ENCODE peak calls at places on chromosomes 12 and 14, in eight cellular contexts. G is activated T-helper 1 cell treated with anti-CD3 and anti-CD28 coated beads, Interleukin-12 subunit alpha, Interleukin-12 subunit beta, Interleukin-2, Interleukin-4 antibody, amounts not matched to agents 30 ng/mL and 10 ng/mL and 1 ng/mL, durations not matched to agents 14 hours and 24 hours and 36 hours; R is NCI-H2081 treated with DMSO at 0.1 percent for 48 hours; U is 8988T; M is T47D; P is T-helper 2 cell; W is activated T-helper 9 cell treated with anti-CD3 and anti-CD28 coated beads, Interleukin-2, amount 50 U/mL, for 16 hours; V is HEK293T. E is an unnamed sample.

GRCh38 chr12:51517800-51518199 is 73.2 kb upstream of the SCN8A start:
- DNase-seq in M (peak; percentile 24), P (no peak), W (no peak), R (no peak), V (no peak), G (no peak), U (no peak), E (no peak)

GRCh38 chr14:94174622-94175402 is 690 bp downstream of the PPP4R4 start:
- DNase-seq in G (no peak), M (no peak), R (no peak), V (peak; percentile 19), U (no peak), P (no peak), W (no peak), E (no peak)

GRCh38 chr14:66069830-66070541 is 416.2 kb upstream of the CCDC196 start:
- DNase-seq in W (no peak), G (no peak), M (peak; percentile 38), U (no peak), V (no peak), R (no peak), P (no peak), E (no peak)

GRCh38 chr12:6161124-6161882 is 36.8 kb upstream of the VWF start:
- DNase-seq in V (no peak), P (no peak), W (no peak), R (no peak), U (no peak), G (no peak), M (no peak), E (peak; percentile 24)

GRCh38 chr14:22820731-22821130 is 5.5 kb upstream of the SLC7A7 start:
- DNase-seq in P (no peak), M (peak; percentile 56), U (no peak), R (no peak), W (no peak), G (no peak), V (no peak), E (no peak)

GRCh38 chr14:77181124-77181602 is 435 bp upstream of the TMEM63C start:
- DNase-seq in P (no peak), G (no peak), U (no peak), R (no peak), M (no peak), V (no peak), W (no peak), E (no peak)

GRCh38 chr12:128644664-128645296 is 179.0 kb downstream of the SLC15A4 start:
- DNase-seq in M (peak; percentile 23), P (no peak), G (no peak), U (no peak), V (peak; percentile 46), W (no peak), R (no peak), E (peak; percentile 85)

GRCh38 chr12:107590369-107591094 is 95.1 kb upstream of the PWP1 start:
- DNase-seq in W (no peak), M (no peak), V (no peak), R (no peak), P (no peak), U (no peak), G (no peak), E (no peak)

GRCh38 chr14:21024668-21025373 is at the start of gene NDRG2:
- DNase-seq in P (peak; percentile 47), R (no peak), V (peak; percentile 81), W (peak; percentile 66), G (peak; percentile 44), M (peak; percentile 71), U (peak; percentile 56), E (peak; percentile 88)

GRCh38 chr14:105487449-105487985 is 831 bp downstream of the CRIP1 start:
- DNase-seq in G (peak; percentile 71), M (peak; percentile 62), P (peak; percentile 17), V (no peak), R (no peak), U (no peak), W (peak; percentile 47), E (peak; percentile 77)

GRCh38 chr12:26736563-26737486 is 96.2 kb downstream of the ITPR2 start:
- DNase-seq in W (no peak), U (no peak), R (no peak), V (no peak), M (no peak), G (no peak), P (no peak), E (no peak)

GRCh38 chr12:58310368-58310767 is 369.0 kb downstream of the ATP23 start:
- DNase-seq in W (no peak), R (no peak), G (no peak), P (no peak), V (no peak), M (no peak), U (no peak), E (no peak)

GRCh38 chr12:83700858-83701257 is 1014.2 kb downstream of the TMTC2 start:
- DNase-seq in V (no peak), U (no peak), W (no peak), P (no peak), R (no peak), M (no peak), G (no peak), E (no peak)

GRCh38 chr12:114391088-114391487 is 14.9 kb downstream of the TBX5 start:
- DNase-seq in W (no peak), M (no peak), P (no peak), R (no peak), V (no peak), G (no peak), U (no peak), E (no peak)

GRCh38 chr14:71891970-71892369 is 40.3 kb upstream of the RGS6 start:
- DNase-seq in W (no peak), P (no peak), U (no peak), R (no peak), M (no peak), V (no peak), G (no peak), E (no peak)

GRCh38 chr12:19546027-19546426 is 106.7 kb downstream of the AEBP2 start:
- DNase-seq in R (no peak), W (no peak), M (peak; percentile 24), U (no peak), G (no peak), V (no peak), P (no peak), E (no peak)

GRCh38 chr12:77133566-77133965 is 68.2 kb upstream of the E2F7 start:
- DNase-seq in V (peak; percentile 32), M (peak; percentile 76), R (no peak), G (no peak), P (no peak), W (no peak), U (no peak), E (no peak)

GRCh38 chr12:18320036-18320617 is 58.8 kb downstream of the PIK3C2G start:
- DNase-seq in R (no peak), M (peak; percentile 88), U (no peak), G (no peak), P (no peak), W (no peak), V (peak; percentile 51), E (no peak)

GRCh38 chr12:6570264-6570887 is 2.3 kb upstream of the NOP2 start:
- DNase-seq in W (no peak), G (no peak), M (peak; percentile 18), U (no peak), R (no peak), P (no peak), V (peak; percentile 69), E (peak; percentile 44)

GRCh38 chr12:77031745-77032144 is 33.6 kb downstream of the E2F7 start:
- DNase-seq in P (no peak), V (no peak), W (no peak), U (no peak), G (no peak), R (no peak), M (no peak), E (no peak)

GRCh38 chr12:67909091-67909531 is 80.1 kb upstream of the IFNG-AS1 start:
- DNase-seq in V (no peak), W (no peak), U (no peak), M (no peak), G (no peak), R (no peak), P (no peak), E (no peak)

GRCh38 chr14:100667706-100668105 is 59.0 kb upstream of the DLK1 start:
- DNase-seq in V (no peak), U (no peak), P (no peak), G (no peak), R (no peak), M (no peak), W (no peak), E (no peak)

GRCh38 chr12:109968801-109969200 is 27.4 kb downstream of the GIT2 start:
- DNase-seq in R (no peak), G (no peak), M (no peak), U (no peak), P (no peak), W (no peak), V (no peak), E (no peak)

GRCh38 chr12:26128180-26128579 is 3.3 kb upstream of the BHLHE41 start:
- DNase-seq in M (no peak), W (no peak), U (no peak), P (no peak), G (no peak), V (no peak), R (no peak), E (no peak)

GRCh38 chr12:116441292-116441691 is 117.9 kb upstream of the MAP1LC3B2 start:
- DNase-seq in R (no peak), U (no peak), V (no peak), M (no peak), P (no peak), G (no peak), W (no peak), E (no peak)

GRCh38 chr14:63210812-63211211 is 6.6 kb downstream of the RHOJ start:
- DNase-seq in W (no peak), G (no peak), V (no peak), R (no peak), U (no peak), P (no peak), M (no peak), E (no peak)

GRCh38 chr14:90301580-90302181 is 30.1 kb downstream of the NRDE2 start:
- DNase-seq in R (peak; percentile 27), W (no peak), M (peak; percentile 74), U (no peak), P (no peak), G (no peak), V (peak; percentile 20), E (no peak)

GRCh38 chr12:42978718-42979117 is 389.2 kb upstream of the PRICKLE1 start:
- DNase-seq in U (no peak), G (no peak), R (no peak), P (no peak), W (no peak), V (no peak), M (no peak), E (no peak)

GRCh38 chr12:50203691-50204090 is 36.5 kb upstream of the CERS5 start:
- DNase-seq in P (no peak), R (no peak), V (no peak), U (no peak), G (no peak), W (no peak), M (no peak), E (no peak)

GRCh38 chr12:52216807-52217206 is 16.2 kb upstream of the KRT7 start:
- DNase-seq in G (no peak), U (no peak), M (no peak), W (no peak), V (no peak), R (no peak), P (no peak), E (no peak)

GRCh38 chr14:81400202-81400678 is at the start of gene STON2:
- DNase-seq in W (no peak), V (peak; percentile 35), M (peak; percentile 55), P (no peak), U (no peak), R (no peak), G (no peak), E (peak; percentile 68)

GRCh38 chr12:118358607-118359540 is 13.8 kb downstream of the TAOK3 start:
- DNase-seq in G (no peak), R (no peak), M (no peak), W (no peak), U (no peak), V (no peak), P (no peak), E (no peak)

GRCh38 chr14:103121161-103121845 is 2.0 kb upstream of the TNFAIP2 start:
- DNase-seq in M (no peak), V (no peak), G (no peak), W (no peak), P (no peak), R (no peak), U (no peak), E (no peak)

GRCh38 chr12:121697093-121697698 is 15.4 kb upstream of the TMEM120B start:
- DNase-seq in M (peak; percentile 79), R (peak; percentile 54), U (no peak), V (peak; percentile 40), P (no peak), W (no peak), G (peak; percentile 24), E (no peak)